ENCODE peak calls at places on chromosomes 1 and 21, in four cellular contexts. P is astrocyte, M is colonic mucosa, X is adrenal gland. Q is an unnamed sample.

GRCh38 chr1:28971980-28972771 is 57.8 kb downstream of the EPB41 start:
- DNase-seq in X (peak; percentile 35), M (no peak), P (peak; percentile 92), Q (no peak)

GRCh38 chr1:47638240-47638639 is 200.4 kb downstream of the FOXD2 start:
- DNase-seq in M (no peak), P (no peak), X (no peak), Q (no peak)

GRCh38 chr1:208652300-208653160 is 408.3 kb upstream of the PLXNA2 start:
- DNase-seq in P (peak; percentile 44), M (peak; percentile 50), X (peak; percentile 48), Q (peak; percentile 86)

GRCh38 chr1:151985270-151985669 is 8.4 kb downstream of the S100A10 start:
- DNase-seq in X (no peak), P (no peak), M (no peak), Q (no peak)

GRCh38 chr1:40662151-40662550 is 3.3 kb downstream of the RIMS3 start:
- DNase-seq in X (no peak), M (no peak), P (no peak), Q (peak; percentile 59)

GRCh38 chr1:205492774-205493173 is 11.7 kb upstream of the CDK18 start:
- DNase-seq in M (no peak), P (no peak), X (no peak), Q (no peak)

GRCh38 chr21:8994640-8995511 is 1526.5 kb upstream of the TPTE start:
- DNase-seq in P (no peak), X (no peak), M (no peak), Q (no peak)

GRCh38 chr1:8303876-8304275 is 14.0 kb upstream of the SLC45A1 start:
- DNase-seq in X (no peak), M (no peak), P (no peak), Q (no peak)

GRCh38 chr1:210234254-210234747 is 1.7 kb downstream of the SERTAD4 start:
- DNase-seq in X (no peak), M (no peak), P (no peak), Q (peak; percentile 85)

GRCh38 chr1:208015255-208015654 is 104.3 kb upstream of the CD34 start:
- DNase-seq in M (no peak), P (no peak), X (no peak), Q (no peak)

GRCh38 chr1:24870551-24871195 is 59.4 kb downstream of the RUNX3 start:
- DNase-seq in M (peak; percentile 21), X (no peak), P (no peak), Q (no peak)

GRCh38 chr1:203338335-203339036 is 12.4 kb downstream of the FMOD start:
- DNase-seq in X (peak; percentile 65), M (peak; percentile 73), P (no peak), Q (peak; percentile 86)

GRCh38 chr1:151008244-151009205 is at the start of gene PRUNE1:
- DNase-seq in M (peak; percentile 98), P (peak; percentile 88), X (peak; percentile 98), Q (peak; percentile 98)

GRCh38 chr1:2350486-2350885 is 40.9 kb downstream of the MORN1 start:
- DNase-seq in P (no peak), X (no peak), M (no peak), Q (no peak)

GRCh38 chr1:243525085-243525487 is 269.2 kb downstream of the SDCCAG8 start:
- DNase-seq in P (peak; percentile 89), X (no peak), M (no peak), Q (no peak)

GRCh38 chr1:42316292-42316691 is 18.7 kb downstream of the FOXJ3 start:
- DNase-seq in M (no peak), X (no peak), P (no peak), Q (no peak)

GRCh38 chr21:38841472-38841871 is 35.7 kb downstream of the ETS2 start:
- DNase-seq in P (no peak), M (peak; percentile 13), X (no peak), Q (no peak)

GRCh38 chr21:38839370-38839681 is 33.6 kb downstream of the ETS2 start:
- DNase-seq in X (no peak), P (no peak), M (peak; percentile 3), Q (no peak)

GRCh38 chr21:38840456-38841129 is 34.9 kb downstream of the ETS2 start:
- DNase-seq in M (peak; percentile 15), X (no peak), P (no peak), Q (no peak)

GRCh38 chr21:38838598-38839369 is 33.1 kb downstream of the ETS2 start:
- DNase-seq in M (peak; percentile 10), X (no peak), P (no peak), Q (no peak)

GRCh38 chr21:38839683-38840286 is 34.1 kb downstream of the ETS2 start:
- DNase-seq in M (peak; percentile 12), X (no peak), P (peak; percentile 94), Q (no peak)
- H3K27ac ChIP-seq in M (no peak overlapping the region), X (no peak overlapping the region), P (peak overlapping the region; percentile 91), Q (no peak overlapping the region)

GRCh38 chr1:17615157-17615556 is 75.7 kb downstream of the ARHGEF10L start:
- DNase-seq in X (no peak), M (no peak), P (no peak), Q (no peak)
- H3K4me3 ChIP-seq in X (no peak overlapping the region), M (no peak overlapping the region), P (no peak overlapping the region), Q (no peak overlapping the region)

GRCh38 chr1:85617582-85618237 is 37.1 kb downstream of the CCN1 start:
- DNase-seq in X (no peak), P (peak; percentile 69), M (no peak), Q (no peak)

GRCh38 chr1:85612704-85613361 is 32.3 kb downstream of the CCN1 start:
- DNase-seq in M (no peak), P (peak; percentile 97), X (no peak), Q (peak; percentile 77)

GRCh38 chr1:85615536-85615935 is 35.0 kb downstream of the CCN1 start:
- DNase-seq in P (no peak), X (no peak), M (no peak), Q (no peak)

GRCh38 chr1:85616736-85617135 is 36.2 kb downstream of the CCN1 start:
- DNase-seq in P (no peak), X (no peak), M (no peak), Q (no peak)

DNA sequence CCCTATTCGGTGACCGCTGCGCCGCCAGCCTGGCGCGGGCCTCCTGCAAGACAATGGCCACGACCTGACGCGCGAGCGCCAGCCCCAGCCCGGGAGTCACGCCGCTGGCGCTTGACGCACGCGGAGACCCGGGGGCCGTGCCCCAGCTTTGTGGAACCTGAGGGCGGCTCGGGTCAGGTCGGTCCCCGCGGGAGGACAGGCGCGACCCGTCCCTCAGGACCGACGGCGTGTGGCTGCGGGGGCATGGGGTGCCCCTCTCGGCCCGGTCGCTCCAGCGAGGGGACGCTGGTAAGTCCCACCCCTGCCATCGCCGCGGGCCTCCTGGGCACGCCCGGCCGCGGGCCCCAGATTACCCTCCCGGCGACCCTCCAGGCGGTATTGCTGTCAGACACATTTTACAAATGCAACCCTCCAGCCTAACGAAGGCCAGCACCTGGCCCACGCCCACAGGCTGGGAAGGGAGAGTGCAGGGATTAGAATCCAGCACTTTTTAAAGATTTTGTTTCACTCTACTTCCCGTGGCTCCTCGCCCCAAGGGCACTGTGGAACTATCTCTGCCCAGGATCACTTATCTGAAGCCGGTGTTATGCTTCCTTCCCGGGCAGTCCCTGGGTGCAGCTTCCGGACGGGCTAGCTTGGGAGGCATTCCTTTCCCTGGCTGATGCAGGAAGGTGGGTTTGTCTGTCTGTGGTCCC is 35.6 kb downstream of the CCN1 start:
- DNase-seq in M (no peak), P (no peak), X (peak; percentile 28), Q (no peak)
- H3K27ac ChIP-seq in M (no peak overlapping the region), P (no peak overlapping the region), X (peak overlapping the region; percentile 65), Q (no peak overlapping the region)

DNA sequence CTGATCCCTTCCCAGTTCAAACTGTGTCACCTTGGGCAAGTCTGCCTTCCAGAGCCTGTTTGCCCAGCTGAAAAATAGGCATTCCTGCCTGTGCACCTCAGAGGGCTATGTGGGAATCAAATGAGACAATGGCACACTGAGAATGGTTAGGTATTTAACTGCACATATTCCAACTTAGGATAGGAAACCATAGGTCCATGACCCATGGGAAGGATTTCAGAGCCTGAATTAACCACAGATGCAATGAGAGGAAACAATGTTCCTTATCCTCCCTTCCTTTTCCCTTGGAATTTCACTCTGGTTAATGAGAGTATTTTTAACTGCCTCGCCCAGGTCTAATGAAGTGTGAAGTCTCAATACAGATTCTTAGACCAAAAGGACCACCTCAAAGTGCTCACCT is 12.7 kb downstream of the PAFAH2 start:
- DNase-seq in P (no peak), M (no peak), X (no peak), Q (no peak)
- H3K4me3 ChIP-seq in P (no peak overlapping the region), M (no peak overlapping the region), X (no peak overlapping the region), Q (no peak overlapping the region)